ENCODE peak calls at places on chromosomes 2 and 18, in four cellular contexts. W is fibroblast of lung, E is mammary epithelial cell, P is HepG2. J is an unnamed sample.

GRCh38 chr2:110773470-110773921 is 41.1 kb downstream of the ACOXL start:
- DNase-seq in W (peak), E (no peak), P (peak), J (no peak)

GRCh38 chr18:33572022-33572421 is 6.0 kb upstream of the ASXL3 start:
- DNase-seq in W (no peak), E (no peak), P (no peak), J (no peak)

GRCh38 chr2:85446296-85447221 is 28.0 kb downstream of the SH2D6 start:
- DNase-seq in W (no peak), E (no peak), P (no peak), J (no peak)

GRCh38 chr2:60054571-60055340 is 498.7 kb downstream of the BCL11A start:
- DNase-seq in W (no peak), E (no peak), P (no peak), J (no peak)

GRCh38 chr2:160613466-160614153 is 120.0 kb upstream of the RBMS1 start:
- DNase-seq in W (peak), E (peak), P (no peak), J (no peak)

GRCh38 chr2:121365061-121365460 is 80.1 kb upstream of the TFCP2L1 start:
- DNase-seq in W (no peak), E (no peak), P (no peak), J (no peak)

GRCh38 chr2:64692401-64692800 is 38.7 kb upstream of the SERTAD2 start:
- DNase-seq in W (peak), E (no peak), P (no peak), J (no peak)

GRCh38 chr2:128788636-128789220 is 470.1 kb upstream of the HS6ST1 start:
- DNase-seq in W (no peak), E (no peak), P (no peak), J (no peak)

GRCh38 chr2:128808462-128809255 is 490.0 kb upstream of the HS6ST1 start:
- DNase-seq in W (peak), E (peak), P (no peak), J (no peak)

GRCh38 chr2:22901471-22901870 is 483.5 kb upstream of the KLHL29 start:
- DNase-seq in W (no peak), E (peak), P (no peak), J (no peak)

GRCh38 chr2:188944442-188944841 is 29.7 kb upstream of the COL3A1 start:
- DNase-seq in W (no peak), E (no peak), P (no peak), J (no peak)

GRCh38 chr2:99692785-99693184 is 203.0 kb upstream of the REV1 start:
- DNase-seq in W (no peak), E (no peak), P (no peak), J (no peak)

GRCh38 chr2:127541849-127542630 is 6.6 kb downstream of the MYO7B start:
- DNase-seq in W (no peak), E (no peak), P (no peak), J (no peak)

GRCh38 chr2:54855434-54855833 is 132.0 kb downstream of the EML6 start:
- DNase-seq in W (no peak), E (peak), P (no peak), J (no peak)

GRCh38 chr2:84631047-84631446 is 114.7 kb downstream of the DNAH6 start:
- DNase-seq in W (peak), E (peak), P (peak), J (no peak)

GRCh38 chr2:232389327-232389726 is 10.8 kb downstream of the ALPP start:
- DNase-seq in W (no peak), E (no peak), P (no peak), J (no peak)

GRCh38 chr2:232386740-232387450 is 8.3 kb downstream of the ALPP start:
- DNase-seq in W (no peak), E (peak), P (no peak), J (no peak)

GRCh38 chr2:232386490-232386739 is 7.9 kb downstream of the ALPP start:
- DNase-seq in W (no peak), E (no peak), P (no peak), J (no peak)

GRCh38 chr2:232388324-232388891 is 9.9 kb downstream of the ALPP start:
- DNase-seq in W (no peak), E (no peak), P (no peak), J (no peak)

GRCh38 chr2:232387451-232388171 is 9.1 kb downstream of the ALPP start:
- DNase-seq in W (no peak), E (no peak), P (no peak), J (no peak)
- TF ChIP-seq EZH2 in W (no peak), E (no peak), P (no peak), J (no peak)

GRCh38 chr18:22613058-22613690 is 195.5 kb upstream of the CTAGE1 start:
- DNase-seq in W (no peak), E (no peak), P (no peak), J (no peak)

GRCh38 chr18:22609642-22610041 is 191.9 kb upstream of the CTAGE1 start:
- DNase-seq in W (no peak), E (peak), P (peak), J (no peak)

GRCh38 chr18:22613788-22614187 is 196.1 kb upstream of the CTAGE1 start:
- DNase-seq in W (no peak), E (peak), P (no peak), J (no peak)
- TF ChIP-seq EZH2 in W (no peak), E (no peak), P (no peak), J (no peak)

DNA sequence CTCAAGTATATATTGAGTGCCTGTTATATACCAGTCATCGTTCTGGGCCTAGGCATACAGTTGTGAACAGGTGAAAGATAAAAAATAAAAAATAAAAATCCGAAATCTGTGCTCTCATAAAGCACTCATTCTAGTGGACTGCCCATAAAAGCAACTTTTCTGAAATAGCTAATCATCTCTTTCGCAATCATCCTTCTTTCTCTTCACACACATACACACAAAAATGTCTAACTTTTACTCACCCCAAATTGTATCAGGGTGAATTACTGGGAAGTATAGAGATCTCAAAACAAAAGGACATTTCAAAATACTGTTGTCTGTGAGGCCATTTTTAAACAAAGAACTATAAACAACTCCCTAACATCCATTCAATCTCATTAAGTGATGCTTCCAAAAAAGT is 29.6 kb upstream of the ORC2 start:
- DNase-seq in W (peak), E (no peak), P (no peak), J (no peak)
- TF ChIP-seq EZH2 in W (no peak), E (no peak), P (no peak), J (no peak)

GRCh38 chr18:37567994-37568359 is 2.4 kb upstream of the CELF4 start:
- DNase-seq in W (no peak), E (no peak), P (no peak), J (no peak)
- TF ChIP-seq EZH2 in W (peak), E (peak), P (no peak), J (no peak)

DNA sequence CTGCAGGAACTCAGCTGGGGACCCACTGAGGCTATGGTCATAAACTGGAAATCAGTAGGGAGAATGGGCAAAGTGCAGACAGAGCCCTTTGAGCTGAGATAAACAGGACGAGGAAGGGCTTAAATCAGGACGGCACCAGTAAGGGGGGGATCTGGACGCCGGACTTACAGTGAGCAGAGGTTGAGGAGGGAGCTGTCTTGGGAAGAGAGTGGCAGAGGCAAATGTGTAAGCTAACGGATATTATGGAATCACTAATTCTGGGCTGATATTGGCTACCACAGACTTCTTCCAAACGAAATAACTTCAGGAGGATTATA is 540 bp downstream of the CYP27A1 start:
- DNase-seq in W (peak), E (no peak), P (peak), J (no peak)
- TF ChIP-seq EZH2 in W (no peak), E (no peak), P (no peak), J (no peak)

GRCh38 chr2:46300406-46300832 is 3.2 kb downstream of the EPAS1 start:
- DNase-seq in W (no peak), E (no peak), P (peak), J (no peak)

GRCh38 chr2:46299365-46300263 is 2.4 kb downstream of the EPAS1 start:
- DNase-seq in W (peak), E (peak), P (peak), J (no peak)

GRCh38 chr2:46298272-46298521 is 990 bp downstream of the EPAS1 start:
- DNase-seq in W (no peak), E (no peak), P (no peak), J (no peak)

GRCh38 chr2:46297546-46298271 is 502 bp downstream of the EPAS1 start:
- DNase-seq in W (no peak), E (peak), P (peak), J (peak)

DNA sequence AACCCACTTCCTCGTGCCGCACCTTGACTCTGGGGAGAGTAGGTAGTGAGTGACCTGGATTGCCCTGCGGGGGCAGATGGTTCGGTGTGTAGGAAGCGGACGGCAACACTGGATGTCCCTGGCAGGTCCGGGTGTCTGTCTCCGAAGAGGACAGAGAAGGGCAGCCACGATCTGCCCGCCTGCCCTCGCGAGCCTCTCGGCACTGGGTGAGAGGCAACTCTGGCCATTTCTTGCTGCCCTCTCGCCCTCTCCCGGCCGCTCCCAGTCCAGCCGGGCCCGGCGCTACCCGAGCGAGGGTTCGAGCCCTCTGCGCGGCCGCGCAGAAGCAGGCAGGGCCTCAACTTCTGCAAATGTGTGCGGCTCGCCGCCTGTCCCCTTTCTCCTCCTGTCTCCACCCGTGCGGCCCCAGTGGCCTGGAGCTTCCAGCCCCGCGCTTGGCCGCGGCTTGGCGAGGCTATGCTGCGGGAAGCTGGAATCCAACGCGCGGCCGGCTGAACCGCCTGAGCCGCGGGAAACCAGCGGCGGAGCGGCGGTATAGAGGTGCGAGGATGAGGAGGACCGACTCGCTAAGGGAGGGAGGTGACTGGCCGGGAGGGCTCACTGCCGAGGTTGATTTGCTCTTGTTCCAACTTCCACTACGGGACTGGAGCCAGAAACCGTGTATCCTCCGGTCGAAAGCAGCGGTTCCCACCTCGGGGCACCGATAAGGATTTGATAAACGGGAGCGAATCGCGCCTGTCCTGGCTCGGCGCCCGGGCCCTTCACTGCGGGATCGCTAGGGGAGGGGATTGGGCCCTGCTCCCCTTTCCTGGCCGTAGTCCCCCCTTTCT is 1.5 kb downstream of the EPAS1 start:
- DNase-seq in W (peak), E (peak), P (no peak), J (no peak)
- TF ChIP-seq EZH2 in W (no peak), E (no peak), P (no peak), J (no peak)

GRCh38 chr2:118838741-118839455 is 8.6 kb downstream of the EN1 start:
- DNase-seq in W (no peak), E (no peak), P (no peak), J (no peak)
- TF ChIP-seq EZH2 in W (no peak), E (no peak), P (no peak), J (no peak)

GRCh38 chr2:63058742-63059433 is 8.3 kb downstream of the OTX1 start:
- DNase-seq in W (no peak), E (no peak), P (no peak), J (no peak)
- TF ChIP-seq EZH2 in W (peak), E (no peak), P (no peak), J (no peak)

DNA sequence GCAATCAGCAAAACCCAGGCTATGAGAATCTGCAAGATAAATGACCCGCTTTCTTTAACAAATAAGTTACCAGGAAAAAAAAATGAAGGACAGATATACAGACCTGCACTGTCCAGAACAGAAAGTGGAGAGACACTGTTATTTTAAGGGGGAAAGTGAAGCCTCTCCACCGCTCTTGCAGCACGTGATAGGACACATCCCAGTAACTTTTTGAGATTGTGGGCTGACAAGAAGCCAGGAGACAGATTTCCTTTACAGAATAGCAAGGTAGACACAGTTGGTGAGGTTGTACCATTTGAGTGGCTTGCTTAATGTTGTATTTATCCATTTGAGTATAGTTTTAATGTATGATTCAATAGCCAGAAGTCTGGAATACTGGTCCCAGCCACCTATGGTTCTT is 13.0 kb downstream of the TMEM169 start:
- DNase-seq in W (no peak), E (no peak), P (no peak), J (no peak)
- TF ChIP-seq EZH2 in W (no peak), E (no peak), P (no peak), J (no peak)

GRCh38 chr2:226135861-226136548 is 663.6 kb downstream of the IRS1 start:
- DNase-seq in W (no peak), E (no peak), P (no peak), J (no peak)
- TF ChIP-seq EZH2 in W (no peak), E (no peak), P (no peak), J (no peak)